ENCODE peak calls at places on chromosomes 2 and 18, in eight cellular contexts. T is neural crest cell, J is fibroblast of pulmonary artery, D is AG04450, Y is GM23338, H is lung, X is GM13977, W is tibial artery. V is an unnamed sample.

GRCh38 chr2:129400825-129401224 is 578.6 kb upstream of the RAB6C start:
- DNase-seq in W (no peak), D (no peak), T (no peak), Y (no peak), H (no peak), J (no peak), X (no peak), V (no peak)

GRCh38 chr18:7772496-7772861 is 205.4 kb downstream of the PTPRM start:
- DNase-seq in T (no peak), X (no peak), Y (no peak), J (no peak), H (no peak), W (no peak), D (no peak), V (no peak)

GRCh38 chr2:240589381-240589780 is 2.8 kb downstream of the CAPN10 start:
- DNase-seq in T (no peak), H (no peak), Y (no peak), D (no peak), J (no peak), X (no peak), W (peak), V (no peak)

GRCh38 chr2:178491612-178492011 is 11.4 kb downstream of the PLEKHA3 start:
- DNase-seq in T (no peak), Y (no peak), D (no peak), H (no peak), W (no peak), X (no peak), J (no peak), V (no peak)

GRCh38 chr18:74533666-74534065 is 634 bp upstream of the CNDP1 start:
- DNase-seq in H (no peak), D (no peak), X (no peak), J (no peak), Y (peak), T (no peak), W (peak), V (no peak)

GRCh38 chr2:158753561-158754302 is 41.4 kb upstream of the DAPL1 start:
- DNase-seq in X (peak), D (peak), H (peak), W (no peak), T (peak), J (peak), Y (peak), V (peak)

GRCh38 chr18:45197526-45197970 is 417.7 kb upstream of the SLC14A2 start:
- DNase-seq in H (no peak), D (peak), X (peak), Y (peak), J (peak), T (peak), W (no peak), V (no peak)

GRCh38 chr2:238897122-238897880 is 49.4 kb downstream of the TWIST2 start:
- DNase-seq in Y (no peak), D (no peak), H (no peak), W (no peak), T (no peak), J (no peak), X (no peak), V (no peak)

GRCh38 chr2:102368461-102369109 is 13.0 kb downstream of the IL18R1 start:
- DNase-seq in J (no peak), H (no peak), D (no peak), X (no peak), T (no peak), W (no peak), Y (no peak), V (no peak)

GRCh38 chr18:23684515-23685197 is 4.6 kb upstream of the LAMA3 start:
- DNase-seq in D (no peak), Y (no peak), W (no peak), J (peak), X (no peak), T (no peak), H (no peak), V (no peak)

GRCh38 chr2:168550670-168551069 is 94.6 kb downstream of the CERS6 start:
- DNase-seq in H (no peak), D (no peak), J (no peak), W (peak), T (no peak), Y (peak), X (no peak), V (no peak)

GRCh38 chr2:240595381-240596079 is 9.0 kb downstream of the CAPN10 start:
- DNase-seq in W (peak), H (no peak), J (no peak), T (peak), X (peak), Y (peak), D (no peak), V (peak)

GRCh38 chr2:241739651-241740050 is 5.2 kb downstream of the D2HGDH start:
- DNase-seq in W (no peak), H (no peak), D (peak), J (peak), Y (no peak), X (no peak), T (no peak), V (no peak)

GRCh38 chr18:11752116-11752911 is 63.2 kb downstream of the GNAL start:
- DNase-seq in J (peak), Y (peak), H (no peak), X (peak), T (peak), D (no peak), W (no peak), V (peak)

GRCh38 chr2:189819297-189819704 is 35.1 kb downstream of the PMS1 start:
- DNase-seq in X (no peak), D (no peak), J (peak), H (no peak), W (no peak), T (no peak), Y (no peak), V (no peak)

GRCh38 chr18:71799016-71799673 is 745.0 kb downstream of the CBLN2 start:
- DNase-seq in Y (no peak), D (peak), X (no peak), W (no peak), J (no peak), T (no peak), H (no peak), V (no peak)

GRCh38 chr2:65018141-65018582 is 29.0 kb downstream of the SLC1A4 start:
- DNase-seq in T (no peak), H (peak), W (peak), Y (no peak), D (no peak), J (no peak), X (no peak), V (no peak)

GRCh38 chr18:62877448-62878221 is 162.3 kb downstream of the PHLPP1 start:
- DNase-seq in D (no peak), W (no peak), J (peak), T (no peak), Y (peak), H (no peak), X (no peak), V (no peak)

GRCh38 chr2:215920244-215921100 is 92.9 kb downstream of the MREG start:
- DNase-seq in W (peak), Y (peak), J (peak), T (peak), X (peak), H (peak), D (peak), V (peak)

GRCh38 chr2:48699377-48699951 is 56.1 kb downstream of the LHCGR start:
- DNase-seq in T (no peak), D (no peak), X (no peak), H (no peak), W (no peak), Y (no peak), J (peak), V (no peak)

GRCh38 chr18:79584491-79585394 is 94.9 kb upstream of the CTDP1 start:
- DNase-seq in W (peak), D (no peak), J (no peak), X (no peak), H (no peak), T (no peak), Y (no peak), V (no peak)

GRCh38 chr2:218501665-218502064 is 66.5 kb downstream of the USP37 start:
- DNase-seq in D (peak), X (no peak), T (no peak), W (no peak), Y (peak), H (no peak), J (peak), V (no peak)

GRCh38 chr2:115083216-115083615 is 640.8 kb downstream of the DPP10 start:
- DNase-seq in H (no peak), D (no peak), W (no peak), X (no peak), T (no peak), Y (peak), J (no peak), V (no peak)
- TF ChIP-seq CTCF in H (no peak), D (no peak), W (no peak), X (no peak), T (peak), Y (peak), J (no peak), V (no peak)

GRCh38 chr2:31147645-31148044 is 9.4 kb upstream of the GALNT14 start:
- DNase-seq in T (no peak), W (no peak), H (no peak), X (no peak), J (no peak), Y (no peak), D (no peak), V (no peak)

GRCh38 chr2:31150120-31150670 is 12.0 kb upstream of the GALNT14 start:
- DNase-seq in Y (no peak), J (no peak), T (no peak), D (no peak), W (no peak), H (no peak), X (no peak), V (no peak)

GRCh38 chr2:31151501-31151900 is 13.3 kb upstream of the GALNT14 start:
- DNase-seq in X (no peak), J (no peak), Y (peak), W (no peak), D (no peak), H (no peak), T (no peak), V (no peak)
- TF ChIP-seq CTCF in X (no peak), J (no peak), Y (peak), W (no peak), D (peak), H (no peak), T (no peak), V (no peak)

GRCh38 chr2:153872311-153873061 is 764 bp downstream of the GALNT13 start:
- DNase-seq in W (no peak), J (no peak), D (no peak), X (no peak), H (no peak), T (no peak), Y (peak), V (peak)

GRCh38 chr2:153870308-153870707 is 1.4 kb upstream of the GALNT13 start:
- DNase-seq in H (no peak), Y (peak), J (no peak), D (no peak), W (no peak), T (no peak), X (no peak), V (no peak)

GRCh38 chr2:153875801-153876466 is 4.2 kb downstream of the GALNT13 start:
- DNase-seq in J (no peak), W (no peak), H (no peak), X (no peak), D (no peak), Y (no peak), T (no peak), V (no peak)

GRCh38 chr2:153873062-153874048 is 1.6 kb downstream of the GALNT13 start:
- DNase-seq in J (no peak), H (no peak), X (no peak), D (no peak), Y (peak), T (peak), W (no peak), V (peak)

DNA sequence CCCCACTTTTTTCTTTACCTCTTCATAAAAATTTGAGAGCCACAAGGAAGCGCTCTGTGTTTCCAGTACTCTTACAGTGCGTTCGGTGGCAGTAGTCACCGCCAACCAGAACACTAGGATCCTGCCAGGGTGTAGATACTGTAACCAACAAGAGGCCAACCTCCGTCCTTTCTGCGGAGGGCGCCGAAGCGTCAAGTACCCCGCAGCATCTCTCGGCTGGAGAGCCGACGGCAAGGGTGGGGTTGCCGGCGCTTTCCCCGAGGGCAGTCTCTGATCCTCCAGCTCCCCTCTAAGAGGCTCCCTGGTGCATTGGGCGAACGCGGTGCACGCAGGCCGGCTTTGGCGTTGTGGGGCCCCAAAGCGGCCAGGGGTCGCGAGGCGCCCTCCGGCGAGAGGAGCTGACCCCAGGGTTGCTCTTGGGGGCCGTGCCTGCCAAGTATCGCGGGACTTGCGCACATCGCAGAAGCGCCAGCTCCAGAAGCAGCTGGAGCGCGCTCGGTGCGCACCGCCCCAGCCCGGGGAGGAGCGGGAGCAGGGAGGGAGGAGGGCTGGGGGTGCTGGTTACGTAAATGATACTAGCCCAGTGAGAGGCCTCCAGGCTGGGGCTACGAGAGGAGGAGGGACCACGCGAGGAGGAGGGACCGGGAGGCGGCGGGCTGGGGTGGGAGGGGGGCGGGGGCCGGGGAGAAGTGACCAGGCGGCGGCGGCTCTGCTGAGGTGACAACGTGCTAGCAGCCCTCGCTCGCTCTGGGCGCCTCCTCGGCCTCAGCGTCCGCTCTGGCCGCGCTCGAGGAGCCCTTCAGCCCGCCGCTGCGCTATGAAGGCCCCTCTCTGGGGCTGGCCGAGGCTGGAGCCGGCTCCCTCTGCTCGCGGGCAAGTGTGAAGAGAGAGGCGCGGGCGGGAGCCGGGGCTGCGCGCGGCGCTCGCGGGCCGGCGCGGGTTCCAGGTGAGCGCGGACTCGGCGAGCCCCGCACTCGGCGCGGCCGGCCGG is at the start of gene GALNT13:
- DNase-seq in J (peak), D (no peak), H (peak), T (peak), Y (peak), X (peak), W (peak), V (peak)
- TF ChIP-seq CTCF in J (no peak), D (no peak), H (no peak), T (no peak), Y (no peak), X (no peak), W (no peak), V (no peak)

DNA sequence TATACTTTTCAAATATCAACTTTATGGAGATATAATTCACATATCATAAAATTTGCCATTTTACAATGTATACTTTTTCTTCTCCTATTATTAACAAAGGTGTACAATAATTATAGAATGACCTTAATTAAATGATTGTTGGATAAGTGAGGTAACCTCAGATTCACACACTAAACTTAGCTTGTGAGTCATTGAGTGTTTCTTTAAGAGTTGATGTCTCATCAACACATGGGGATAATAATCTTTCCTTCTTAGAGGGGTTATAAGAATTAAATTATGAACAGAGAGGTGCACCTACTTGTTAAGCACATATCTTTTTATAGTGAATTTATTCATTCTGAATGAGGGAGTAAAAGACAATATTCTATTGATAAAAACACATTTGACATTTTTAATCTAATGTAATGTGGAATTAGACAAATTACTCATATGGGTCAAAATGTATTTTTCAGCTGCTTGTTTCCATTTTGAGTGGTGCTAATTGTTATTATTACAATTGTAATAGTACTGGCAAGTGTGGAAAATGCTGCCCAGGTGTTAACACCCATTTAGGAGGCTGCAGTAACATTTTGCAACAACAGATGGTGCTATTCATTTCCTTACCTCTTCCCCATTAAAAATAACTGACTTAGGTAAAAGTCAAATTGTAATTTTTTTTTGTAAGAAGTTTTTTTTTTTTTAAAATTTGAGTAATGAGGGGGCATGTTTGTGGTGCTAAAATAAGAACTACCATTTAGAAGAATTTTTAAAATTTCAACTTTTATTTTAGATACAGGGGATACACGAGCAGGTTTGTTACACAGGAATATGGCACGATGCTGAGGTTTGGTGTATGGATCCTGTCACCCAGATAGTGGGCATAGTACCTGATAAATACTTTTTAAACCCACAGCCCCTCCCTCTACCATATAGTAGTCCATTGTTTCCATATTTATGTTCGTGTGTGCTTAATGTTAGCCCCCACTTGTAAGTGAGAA is 32.1 kb upstream of the DYNAP start:
- DNase-seq in J (peak), W (no peak), Y (peak), H (no peak), T (no peak), D (no peak), X (peak), V (peak)
- TF ChIP-seq CTCF in J (peak), W (peak), Y (peak), H (no peak), T (peak), D (peak), X (peak), V (peak)

GRCh38 chr2:165141601-165142000 is 62.2 kb downstream of the SCN3A start:
- DNase-seq in W (no peak), T (no peak), X (no peak), Y (peak), H (no peak), D (no peak), J (peak), V (no peak)
- TF ChIP-seq CTCF in W (no peak), T (peak), X (no peak), Y (no peak), H (no peak), D (peak), J (peak), V (peak)

GRCh38 chr18:31819925-31820229 is 59.2 kb upstream of the SLC25A52 start:
- DNase-seq in H (no peak), D (no peak), X (no peak), J (no peak), W (no peak), Y (no peak), T (no peak), V (no peak)
- TF ChIP-seq CTCF in H (no peak), D (no peak), X (no peak), J (no peak), W (no peak), Y (no peak), T (peak), V (peak)

DNA sequence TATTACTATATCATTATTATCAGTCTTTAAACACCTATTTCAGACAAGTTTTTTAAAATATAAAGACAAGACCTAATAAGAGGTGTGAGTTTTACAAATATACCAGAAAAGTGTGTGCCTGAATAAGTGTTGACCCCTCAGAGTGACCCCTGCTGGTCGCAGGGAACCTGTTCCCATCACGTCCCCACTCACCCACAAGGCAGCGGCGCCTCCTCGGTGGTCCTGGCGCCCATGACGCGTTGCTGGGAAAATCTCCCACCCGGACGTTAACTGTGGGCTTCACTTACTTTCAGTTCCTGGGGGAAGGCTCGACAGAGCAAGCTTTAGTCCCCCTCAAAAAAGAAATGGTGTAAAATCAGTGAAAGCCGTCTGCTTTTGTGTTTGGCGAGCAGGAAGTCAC is 93.5 kb downstream of the TMEM18 start:
- DNase-seq in J (no peak), T (no peak), H (no peak), D (no peak), W (no peak), Y (peak), X (no peak), V (no peak)
- TF ChIP-seq CTCF in J (no peak), T (no peak), H (no peak), D (no peak), W (no peak), Y (peak), X (no peak), V (peak)

V was measured in endothelial cell.